ENCODE peak calls at places on chromosomes 12 and 14, in ten cellular contexts. One of them, this sample, is unnamed.

GRCh38 chr14:94748667-94749347 is 21.1 kb downstream of the GSC start:
- DNase-seq in mucosa of descending colon: no peak
- DNase-seq in A549: peak
- DNase-seq in body of pancreas: peak
- DNase-seq in suprapubic skin: no peak
- DNase-seq in uterus: no peak
- DNase-seq in right atrium auricular region: no peak
- DNase-seq in HepG2: peak
- DNase-seq in CD8-positive, alpha-beta T cell: no peak
- DNase-seq in esophagus muscularis mucosa: no peak
- DNase-seq in this sample: no peak

GRCh38 chr12:52627395-52628110 is 9.2 kb upstream of the KRT73 start:
- DNase-seq in mucosa of descending colon: no peak
- DNase-seq in A549: no peak
- DNase-seq in body of pancreas: no peak
- DNase-seq in suprapubic skin: no peak
- DNase-seq in uterus: no peak
- DNase-seq in right atrium auricular region: peak
- DNase-seq in HepG2: no peak
- DNase-seq in CD8-positive, alpha-beta T cell: no peak
- DNase-seq in esophagus muscularis mucosa: peak
- DNase-seq in this sample: no peak

GRCh38 chr12:124827588-124828184 is 36.0 kb downstream of the SCARB1 start:
- DNase-seq in mucosa of descending colon: no peak
- DNase-seq in A549: peak
- DNase-seq in body of pancreas: no peak
- DNase-seq in suprapubic skin: no peak
- DNase-seq in uterus: no peak
- DNase-seq in right atrium auricular region: no peak
- DNase-seq in HepG2: no peak
- DNase-seq in CD8-positive, alpha-beta T cell: no peak
- DNase-seq in esophagus muscularis mucosa: no peak
- DNase-seq in this sample: no peak

GRCh38 chr12:6056406-6057211 is 67.9 kb downstream of the VWF start:
- DNase-seq in mucosa of descending colon: no peak
- DNase-seq in A549: peak
- DNase-seq in body of pancreas: no peak
- DNase-seq in suprapubic skin: no peak
- DNase-seq in uterus: no peak
- DNase-seq in right atrium auricular region: no peak
- DNase-seq in HepG2: peak
- DNase-seq in CD8-positive, alpha-beta T cell: peak
- DNase-seq in esophagus muscularis mucosa: no peak
- DNase-seq in this sample: no peak

GRCh38 chr14:104950021-104950420 is 25.3 kb downstream of the PLD4 start:
- DNase-seq in mucosa of descending colon: no peak
- DNase-seq in A549: no peak
- DNase-seq in body of pancreas: no peak
- DNase-seq in suprapubic skin: no peak
- DNase-seq in uterus: no peak
- DNase-seq in right atrium auricular region: no peak
- DNase-seq in HepG2: no peak
- DNase-seq in CD8-positive, alpha-beta T cell: no peak
- DNase-seq in esophagus muscularis mucosa: no peak
- DNase-seq in this sample: no peak

GRCh38 chr12:81797100-81797499 is 38.0 kb upstream of the PPFIA2 start:
- DNase-seq in mucosa of descending colon: no peak
- DNase-seq in A549: peak
- DNase-seq in body of pancreas: no peak
- DNase-seq in suprapubic skin: no peak
- DNase-seq in uterus: no peak
- DNase-seq in right atrium auricular region: no peak
- DNase-seq in HepG2: peak
- DNase-seq in CD8-positive, alpha-beta T cell: no peak
- DNase-seq in esophagus muscularis mucosa: no peak
- DNase-seq in this sample: no peak

GRCh38 chr14:39033371-39033770 is 69.7 kb downstream of the SEC23A start:
- DNase-seq in mucosa of descending colon: no peak
- DNase-seq in A549: no peak
- DNase-seq in body of pancreas: no peak
- DNase-seq in suprapubic skin: no peak
- DNase-seq in uterus: no peak
- DNase-seq in right atrium auricular region: no peak
- DNase-seq in HepG2: no peak
- DNase-seq in CD8-positive, alpha-beta T cell: no peak
- DNase-seq in esophagus muscularis mucosa: no peak
- DNase-seq in this sample: no peak

GRCh38 chr12:96048392-96048969 is 13.1 kb upstream of the LTA4H start:
- DNase-seq in mucosa of descending colon: no peak
- DNase-seq in A549: peak
- DNase-seq in body of pancreas: no peak
- DNase-seq in suprapubic skin: no peak
- DNase-seq in uterus: no peak
- DNase-seq in right atrium auricular region: no peak
- DNase-seq in HepG2: peak
- DNase-seq in CD8-positive, alpha-beta T cell: no peak
- DNase-seq in esophagus muscularis mucosa: no peak
- DNase-seq in this sample: no peak

GRCh38 chr12:58757422-58757821 is 162.9 kb downstream of the LRIG3 start:
- DNase-seq in mucosa of descending colon: no peak
- DNase-seq in A549: no peak
- DNase-seq in body of pancreas: no peak
- DNase-seq in suprapubic skin: no peak
- DNase-seq in uterus: no peak
- DNase-seq in right atrium auricular region: no peak
- DNase-seq in HepG2: no peak
- DNase-seq in CD8-positive, alpha-beta T cell: no peak
- DNase-seq in esophagus muscularis mucosa: no peak
- DNase-seq in this sample: no peak

GRCh38 chr14:56874375-56874774 is 64.1 kb upstream of the OTX2 start:
- DNase-seq in mucosa of descending colon: no peak
- DNase-seq in A549: peak
- DNase-seq in body of pancreas: peak
- DNase-seq in suprapubic skin: no peak
- DNase-seq in uterus: no peak
- DNase-seq in right atrium auricular region: no peak
- DNase-seq in HepG2: peak
- DNase-seq in CD8-positive, alpha-beta T cell: no peak
- DNase-seq in esophagus muscularis mucosa: no peak
- DNase-seq in this sample: no peak

GRCh38 chr12:19480459-19480858 is 41.2 kb downstream of the AEBP2 start:
- DNase-seq in mucosa of descending colon: no peak
- DNase-seq in A549: no peak
- DNase-seq in body of pancreas: no peak
- DNase-seq in suprapubic skin: no peak
- DNase-seq in uterus: no peak
- DNase-seq in right atrium auricular region: no peak
- DNase-seq in HepG2: no peak
- DNase-seq in CD8-positive, alpha-beta T cell: no peak
- DNase-seq in esophagus muscularis mucosa: no peak
- DNase-seq in this sample: no peak

GRCh38 chr12:89737000-89737399 is 28.4 kb upstream of the ATP2B1 start:
- DNase-seq in mucosa of descending colon: no peak
- DNase-seq in A549: no peak
- DNase-seq in body of pancreas: no peak
- DNase-seq in suprapubic skin: no peak
- DNase-seq in uterus: no peak
- DNase-seq in right atrium auricular region: no peak
- DNase-seq in HepG2: no peak
- DNase-seq in CD8-positive, alpha-beta T cell: no peak
- DNase-seq in esophagus muscularis mucosa: no peak
- DNase-seq in this sample: no peak

DNA sequence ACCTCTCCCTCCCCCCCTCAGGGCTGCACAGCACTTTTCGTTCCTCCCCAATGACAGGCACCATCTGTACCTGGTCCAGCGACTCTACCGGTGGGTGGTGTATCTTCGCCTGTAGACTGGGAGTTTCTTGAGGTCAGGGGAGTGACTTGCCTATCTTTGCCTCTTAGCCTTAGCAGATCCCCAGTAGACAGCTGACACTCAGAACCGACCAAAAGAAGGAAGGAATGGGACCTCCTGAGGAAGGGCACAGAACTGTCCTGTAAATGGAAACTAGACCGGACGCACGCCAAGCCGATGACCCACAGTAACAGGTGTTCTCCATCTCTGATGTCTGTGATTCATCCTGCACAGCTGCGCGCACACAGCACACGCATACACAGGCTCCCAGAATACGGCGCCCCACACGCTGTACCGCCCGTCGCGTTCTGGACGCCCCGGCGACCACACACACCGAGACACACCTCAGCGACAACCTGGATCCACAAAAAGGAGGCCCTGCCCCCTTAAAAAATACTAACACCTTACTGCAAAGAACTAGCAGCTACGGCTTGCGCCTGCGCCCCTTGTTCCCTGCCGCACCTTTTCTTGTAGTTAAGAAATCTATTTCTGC is 673 bp upstream of the TTC9 start:
- DNase-seq in mucosa of descending colon: peak
- DNase-seq in A549: peak
- DNase-seq in body of pancreas: peak
- DNase-seq in suprapubic skin: no peak
- DNase-seq in uterus: peak
- DNase-seq in right atrium auricular region: no peak
- DNase-seq in HepG2: no peak
- DNase-seq in CD8-positive, alpha-beta T cell: peak
- DNase-seq in esophagus muscularis mucosa: peak
- DNase-seq in this sample: no peak
- TF ChIP-seq CTCF in mucosa of descending colon: no peak
- TF ChIP-seq CTCF in A549: no peak
- TF ChIP-seq CTCF in body of pancreas: no peak
- TF ChIP-seq CTCF in suprapubic skin: no peak
- TF ChIP-seq CTCF in uterus: no peak
- TF ChIP-seq CTCF in right atrium auricular region: no peak
- TF ChIP-seq CTCF in HepG2: no peak
- TF ChIP-seq CTCF in CD8-positive, alpha-beta T cell: no peak
- TF ChIP-seq CTCF in esophagus muscularis mucosa: no peak
- TF ChIP-seq CTCF in this sample: no peak

GRCh38 chr12:62170241-62170640 is 90.0 kb upstream of the USP15 start:
- DNase-seq in mucosa of descending colon: no peak
- DNase-seq in A549: no peak
- DNase-seq in body of pancreas: no peak
- DNase-seq in suprapubic skin: no peak
- DNase-seq in uterus: no peak
- DNase-seq in right atrium auricular region: no peak
- DNase-seq in HepG2: no peak
- DNase-seq in CD8-positive, alpha-beta T cell: no peak
- DNase-seq in esophagus muscularis mucosa: no peak
- DNase-seq in this sample: no peak
- H3K4me3 ChIP-seq in mucosa of descending colon: no peak
- H3K4me3 ChIP-seq in A549: no peak
- H3K4me3 ChIP-seq in body of pancreas: no peak
- H3K4me3 ChIP-seq in suprapubic skin: no peak
- H3K4me3 ChIP-seq in uterus: no peak
- H3K4me3 ChIP-seq in right atrium auricular region: no peak
- H3K4me3 ChIP-seq in HepG2: no peak
- H3K4me3 ChIP-seq in CD8-positive, alpha-beta T cell: no peak
- H3K4me3 ChIP-seq in esophagus muscularis mucosa: no peak
- H3K4me3 ChIP-seq in this sample: no peak

DNA sequence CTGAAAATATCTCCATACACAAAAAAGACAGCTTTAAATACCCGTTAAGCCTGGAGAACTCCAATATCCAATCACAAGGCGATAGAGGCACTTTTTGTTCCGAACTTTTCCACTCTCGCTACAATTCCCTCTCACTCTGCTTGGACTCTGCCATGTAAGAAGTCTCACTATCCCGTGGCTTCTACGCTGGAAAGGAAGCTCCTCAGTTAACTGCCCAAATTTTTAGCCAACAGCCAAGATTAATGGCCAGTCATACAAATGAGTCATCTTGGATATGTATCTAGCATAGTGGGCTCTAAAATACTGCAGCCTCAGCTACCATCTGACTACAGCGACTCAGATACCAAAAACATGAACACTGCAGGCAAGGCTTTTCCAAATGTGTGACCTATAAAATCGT is 45.5 kb upstream of the RERGL start:
- DNase-seq in mucosa of descending colon: no peak
- DNase-seq in A549: no peak
- DNase-seq in body of pancreas: no peak
- DNase-seq in suprapubic skin: no peak
- DNase-seq in uterus: no peak
- DNase-seq in right atrium auricular region: no peak
- DNase-seq in HepG2: no peak
- DNase-seq in CD8-positive, alpha-beta T cell: no peak
- DNase-seq in esophagus muscularis mucosa: no peak
- DNase-seq in this sample: no peak
- TF ChIP-seq CTCF in mucosa of descending colon: no peak
- TF ChIP-seq CTCF in A549: no peak
- TF ChIP-seq CTCF in body of pancreas: no peak
- TF ChIP-seq CTCF in suprapubic skin: no peak
- TF ChIP-seq CTCF in uterus: no peak
- TF ChIP-seq CTCF in right atrium auricular region: no peak
- TF ChIP-seq CTCF in HepG2: no peak
- TF ChIP-seq CTCF in CD8-positive, alpha-beta T cell: no peak
- TF ChIP-seq CTCF in esophagus muscularis mucosa: no peak
- TF ChIP-seq CTCF in this sample: no peak

GRCh38 chr14:74514471-74514932 is 20.9 kb downstream of the ISCA2 start:
- DNase-seq in mucosa of descending colon: peak
- DNase-seq in A549: no peak
- DNase-seq in body of pancreas: peak
- DNase-seq in suprapubic skin: no peak
- DNase-seq in uterus: no peak
- DNase-seq in right atrium auricular region: no peak
- DNase-seq in HepG2: peak
- DNase-seq in CD8-positive, alpha-beta T cell: no peak
- DNase-seq in esophagus muscularis mucosa: no peak
- DNase-seq in this sample: no peak
- H3K4me3 ChIP-seq in mucosa of descending colon: no peak
- H3K4me3 ChIP-seq in A549: no peak
- H3K4me3 ChIP-seq in body of pancreas: no peak
- H3K4me3 ChIP-seq in suprapubic skin: no peak
- H3K4me3 ChIP-seq in uterus: no peak
- H3K4me3 ChIP-seq in right atrium auricular region: no peak
- H3K4me3 ChIP-seq in HepG2: peak
- H3K4me3 ChIP-seq in CD8-positive, alpha-beta T cell: no peak
- H3K4me3 ChIP-seq in esophagus muscularis mucosa: no peak
- H3K4me3 ChIP-seq in this sample: no peak

DNA sequence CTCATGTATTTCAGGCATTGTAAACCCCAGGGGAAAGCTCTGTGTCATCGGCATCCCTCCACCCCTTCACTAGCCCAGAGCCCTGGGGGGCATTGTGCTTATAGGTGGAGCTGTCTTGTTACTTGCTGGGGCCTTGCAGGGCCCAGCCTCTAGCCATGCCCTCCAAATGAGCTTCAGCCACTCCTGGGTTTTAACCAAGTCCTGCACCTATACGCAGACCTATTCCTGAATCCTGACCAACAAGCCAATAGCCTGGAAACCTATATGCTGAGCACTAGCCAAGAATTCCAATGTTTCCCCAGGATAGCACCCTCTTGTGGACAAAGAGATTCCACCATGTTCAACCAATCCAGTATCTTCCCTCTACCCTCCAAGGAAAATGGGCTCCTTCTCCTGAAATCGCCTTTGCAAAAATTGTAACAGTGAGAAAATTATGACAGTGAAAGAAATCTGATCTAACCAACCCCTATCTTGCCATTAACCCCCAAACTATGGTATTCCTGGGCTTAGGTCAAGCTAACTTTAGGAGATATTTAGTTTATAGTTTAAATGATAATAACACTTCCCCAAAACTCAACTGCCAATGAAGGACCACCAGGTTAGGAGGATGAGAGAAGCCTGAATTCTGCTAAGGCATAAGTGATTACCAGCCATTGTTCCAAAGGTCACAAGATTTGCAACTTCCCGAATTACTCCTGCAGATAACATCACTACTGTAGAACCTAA is 55.5 kb downstream of the TTC7B start:
- DNase-seq in mucosa of descending colon: no peak
- DNase-seq in A549: peak
- DNase-seq in body of pancreas: no peak
- DNase-seq in suprapubic skin: no peak
- DNase-seq in uterus: no peak
- DNase-seq in right atrium auricular region: peak
- DNase-seq in HepG2: peak
- DNase-seq in CD8-positive, alpha-beta T cell: no peak
- DNase-seq in esophagus muscularis mucosa: peak
- DNase-seq in this sample: no peak
- TF ChIP-seq CTCF in mucosa of descending colon: peak
- TF ChIP-seq CTCF in A549: peak
- TF ChIP-seq CTCF in body of pancreas: peak
- TF ChIP-seq CTCF in suprapubic skin: peak
- TF ChIP-seq CTCF in uterus: peak
- TF ChIP-seq CTCF in right atrium auricular region: peak
- TF ChIP-seq CTCF in HepG2: peak
- TF ChIP-seq CTCF in CD8-positive, alpha-beta T cell: peak
- TF ChIP-seq CTCF in esophagus muscularis mucosa: peak
- TF ChIP-seq CTCF in this sample: peak